ENCODE peak calls at places on chromosomes 12 and 14, in six cellular contexts. O, E, W, L, K and P are unnamed samples.

GRCh38 chr14:46596236-46596635 is 55.3 kb downstream of the RPL10L start:
- DNase-seq in O (no peak), E (no peak), W (no peak), L (no peak), K (no peak), P (no peak)

GRCh38 chr12:93090768-93091172 is 161.7 kb upstream of the EEA1 start:
- DNase-seq in O (peak; percentile 92), E (no peak), W (no peak), L (no peak), K (peak; percentile 77), P (no peak)

GRCh38 chr14:76862546-76863282 is 36.5 kb downstream of the LRRC74A start:
- DNase-seq in O (no peak), E (no peak), W (no peak), L (no peak), K (no peak), P (no peak)

GRCh38 chr12:105598032-105598431 is 267.5 kb downstream of the C12orf75 start:
- DNase-seq in O (no peak), E (no peak), W (no peak), L (no peak), K (no peak), P (no peak)

GRCh38 chr12:125346361-125346760 is 281.1 kb downstream of the AACS start:
- DNase-seq in O (peak; percentile 11), E (no peak), W (no peak), L (no peak), K (no peak), P (no peak)

GRCh38 chr14:22099942-22100763 is 426.5 kb upstream of the OR4E1 start:
- DNase-seq in O (peak; percentile 86), E (no peak), W (peak; percentile 56), L (peak; percentile 58), K (no peak), P (peak; percentile 45)

GRCh38 chr12:76266797-76267196 is 81.4 kb downstream of the BBS10 start:
- DNase-seq in O (peak; percentile 20), E (no peak), W (no peak), L (no peak), K (peak; percentile 83), P (peak; percentile 96)

GRCh38 chr14:39469094-39469710 is 37.0 kb upstream of the FBXO33 start:
- DNase-seq in O (no peak), E (no peak), W (peak; percentile 44), L (no peak), K (no peak), P (no peak)

GRCh38 chr12:80441921-80442320 is 2.1 kb upstream of the PTPRQ start:
- DNase-seq in O (peak; percentile 40), E (no peak), W (no peak), L (no peak), K (peak; percentile 73), P (no peak)

GRCh38 chr14:94158239-94158888 is 15.8 kb upstream of the PPP4R4 start:
- DNase-seq in O (no peak), E (no peak), W (no peak), L (no peak), K (no peak), P (no peak)

GRCh38 chr12:39572551-39572950 is 47.1 kb downstream of the ABCD2 start:
- DNase-seq in O (peak; percentile 32), E (no peak), W (no peak), L (no peak), K (no peak), P (no peak)

GRCh38 chr12:114412825-114413749 is 7.1 kb upstream of the TBX5 start:
- DNase-seq in O (no peak), E (no peak), W (no peak), L (no peak), K (no peak), P (no peak)

GRCh38 chr12:124761056-124761455 is 102.6 kb downstream of the SCARB1 start:
- DNase-seq in O (no peak), E (no peak), W (no peak), L (no peak), K (no peak), P (no peak)

GRCh38 chr12:15698377-15698867 is 90.8 kb downstream of the EPS8 start:
- DNase-seq in O (no peak), E (no peak), W (no peak), L (no peak), K (no peak), P (peak; percentile 13)

GRCh38 chr12:116604151-116604550 is 45.0 kb downstream of the MAP1LC3B2 start:
- DNase-seq in O (no peak), E (no peak), W (no peak), L (no peak), K (no peak), P (no peak)

GRCh38 chr14:75906680-75907280 is 75.0 kb downstream of the TGFB3 start:
- DNase-seq in O (peak; percentile 72), E (peak; percentile 87), W (peak; percentile 79), L (peak; percentile 63), K (peak; percentile 55), P (peak; percentile 35)

GRCh38 chr12:113238309-113238708 is 17.0 kb downstream of the TPCN1 start:
- DNase-seq in O (no peak), E (no peak), W (no peak), L (no peak), K (no peak), P (peak; percentile 15)

GRCh38 chr12:92952394-92952793 is 23.3 kb upstream of the EEA1 start:
- DNase-seq in O (no peak), E (no peak), W (no peak), L (no peak), K (no peak), P (no peak)

GRCh38 chr12:114769634-114770033 is 85.7 kb upstream of the TBX3 start:
- DNase-seq in O (no peak), E (no peak), W (no peak), L (no peak), K (no peak), P (no peak)

GRCh38 chr14:95741051-95741490 is 27.1 kb upstream of the TCL1A start:
- DNase-seq in O (peak; percentile 75), E (no peak), W (no peak), L (no peak), K (no peak), P (no peak)

GRCh38 chr12:106138279-106138645 is 492 bp downstream of the NUAK1 start:
- DNase-seq in O (peak; percentile 21), E (no peak), W (no peak), L (no peak), K (no peak), P (no peak)

GRCh38 chr12:31853520-31853919 is 105.7 kb upstream of the RESF1 start:
- DNase-seq in O (no peak), E (no peak), W (no peak), L (no peak), K (no peak), P (no peak)

GRCh38 chr12:57173683-57174082 is 26.3 kb upstream of the LRP1-AS start:
- DNase-seq in O (no peak), E (no peak), W (no peak), L (no peak), K (no peak), P (no peak)

GRCh38 chr12:57474862-57475261 is 4.8 kb downstream of the ARHGAP9 start:
- DNase-seq in O (no peak), E (no peak), W (no peak), L (no peak), K (no peak), P (no peak)

GRCh38 chr14:24829862-24830261 is 195.9 kb upstream of the GZMB start:
- DNase-seq in O (no peak), E (no peak), W (no peak), L (no peak), K (no peak), P (no peak)
- TF ChIP-seq CTCF in O (no peak), E (no peak), W (no peak), L (no peak), K (no peak), P (no peak)

DNA sequence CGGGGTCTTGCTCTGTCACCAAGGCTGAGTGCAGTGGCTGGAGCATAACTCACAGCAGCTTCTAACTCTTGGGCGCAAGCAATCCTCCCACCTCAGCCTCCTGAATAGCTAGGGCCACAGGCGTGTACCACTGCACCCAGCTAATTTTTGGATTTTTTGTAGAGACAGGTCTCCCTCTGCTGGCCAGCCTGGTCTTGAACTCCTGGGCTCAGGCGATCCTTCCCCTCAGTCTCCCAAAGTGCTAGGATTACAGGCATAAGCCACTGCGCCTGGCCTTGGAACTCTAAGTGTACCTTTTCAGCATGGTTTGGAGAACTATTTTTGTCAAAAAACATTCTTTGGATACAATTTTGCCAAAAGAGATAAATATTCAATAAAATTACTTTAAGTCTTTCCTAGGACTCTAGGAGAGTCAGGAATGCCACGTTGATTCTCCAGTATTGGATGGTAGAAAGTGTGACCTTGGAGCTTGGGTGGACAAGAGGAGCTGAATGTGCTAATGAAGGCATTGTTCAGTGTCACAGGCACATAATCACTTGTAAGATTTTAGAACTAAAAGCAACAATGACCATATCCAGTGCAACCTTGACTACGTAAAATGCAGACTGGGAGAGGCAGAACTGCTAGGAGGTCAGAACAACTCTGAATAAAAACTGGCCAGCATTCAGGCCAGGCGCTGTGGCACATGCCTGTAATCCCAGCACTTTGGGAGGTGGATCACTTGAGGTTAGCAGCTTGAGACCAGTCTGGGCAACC is 2.8 kb downstream of the SRSF9 start:
- DNase-seq in O (peak; percentile 71), E (no peak), W (peak; percentile 52), L (peak; percentile 48), K (peak; percentile 38), P (peak; percentile 22)
- TF ChIP-seq CTCF in O (peak; percentile 82), E (no peak), W (peak; percentile 52), L (no peak), K (peak; percentile 80), P (peak; percentile 23)

GRCh38 chr12:53452159-53453077 is 516 bp downstream of the PCBP2 start:
- DNase-seq in O (peak; percentile 64), E (peak; percentile 69), W (peak; percentile 90), L (peak; percentile 86), K (peak; percentile 73), P (peak; percentile 88)

GRCh38 chr12:53453953-53454640 is 2.2 kb downstream of the PCBP2 start:
- DNase-seq in O (no peak), E (no peak), W (no peak), L (no peak), K (no peak), P (no peak)

GRCh38 chr12:53450936-53451335 is 966 bp upstream of the PCBP2 start:
- DNase-seq in O (no peak), E (no peak), W (no peak), L (no peak), K (no peak), P (no peak)

GRCh38 chr12:53454710-53455109 is 2.8 kb downstream of the PCBP2 start:
- DNase-seq in O (no peak), E (no peak), W (no peak), L (no peak), K (no peak), P (no peak)

DNA sequence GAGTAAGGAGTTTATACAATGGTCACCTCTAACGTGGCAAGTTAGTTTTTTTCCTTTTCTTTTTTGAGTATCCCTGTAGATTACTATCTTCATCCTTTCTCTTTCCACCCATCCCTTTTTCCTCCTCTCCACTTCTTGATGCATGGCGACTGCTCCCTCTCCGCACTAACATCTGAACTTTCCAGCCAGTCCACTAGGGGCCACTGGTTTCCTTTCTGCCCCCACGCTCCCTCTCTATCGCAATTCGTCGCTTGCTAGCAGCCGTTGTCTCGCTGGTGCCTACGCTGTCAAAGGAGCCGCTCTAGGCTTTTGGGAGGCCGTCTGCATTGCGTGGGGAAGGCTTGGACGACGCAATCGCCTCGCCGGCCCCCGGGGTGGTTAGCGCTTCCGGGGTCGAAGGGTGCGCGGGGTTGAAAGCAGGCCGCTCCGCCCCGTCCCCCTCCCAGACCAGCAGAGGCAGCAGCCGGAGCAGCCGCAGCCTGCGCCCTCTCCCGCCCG is at the start of gene PCBP2:
- DNase-seq in O (peak; percentile 99), E (peak; percentile 71), W (peak; percentile 95), L (peak; percentile 97), K (peak; percentile 100), P (peak; percentile 99)
- TF ChIP-seq CTCF in O (peak; percentile 84), E (no peak), W (peak; percentile 76), L (no peak), K (peak; percentile 85), P (peak; percentile 89)

GRCh38 chr14:26137161-26137560 is 460.7 kb downstream of the NOVA1 start:
- DNase-seq in O (no peak), E (no peak), W (peak; percentile 2), L (no peak), K (no peak), P (no peak)

GRCh38 chr14:26138764-26139445 is 458.9 kb downstream of the NOVA1 start:
- DNase-seq in O (peak; percentile 26), E (no peak), W (no peak), L (no peak), K (no peak), P (no peak)
- TF ChIP-seq CTCF in O (no peak), E (no peak), W (no peak), L (no peak), K (no peak), P (no peak)